ENCODE peak calls at places on chromosomes 11 and 22, in seven cellular contexts. H is breast epithelium, T is transverse colon, N is stomach, R is upper lobe of left lung, Z is vagina, P is HCT116. O is an unnamed sample.

GRCh38 chr22:32864596-32864995 is 63.1 kb downstream of the TIMP3 start:
- DNase-seq in H (no peak), T (no peak), N (no peak), R (no peak), Z (no peak), P (no peak), O (no peak)

GRCh38 chr22:23243006-23243573 is 62.8 kb downstream of the BCR start:
- DNase-seq in H (no peak), T (no peak), N (no peak), R (no peak), Z (no peak), P (no peak), O (no peak)

GRCh38 chr11:27722117-27722844 is 22.0 kb upstream of the BDNF start:
- DNase-seq in H (no peak), T (peak; percentile 7), N (no peak), R (peak; percentile 81), Z (no peak), P (no peak), O (no peak)

GRCh38 chr22:29700949-29701927 is 18.6 kb upstream of the CABP7 start:
- DNase-seq in H (no peak), T (peak; percentile 24), N (no peak), R (no peak), Z (no peak), P (peak; percentile 51), O (no peak)

GRCh38 chr11:48103621-48104561 is 112.7 kb upstream of the OR4B1 start:
- DNase-seq in H (no peak), T (peak; percentile 51), N (no peak), R (no peak), Z (peak; percentile 56), P (no peak), O (peak; percentile 69)

GRCh38 chr11:88103337-88104206 is 71.7 kb downstream of the RAB38 start:
- DNase-seq in H (no peak), T (peak; percentile 14), N (no peak), R (no peak), Z (no peak), P (peak; percentile 85), O (no peak)

GRCh38 chr11:10208045-10208674 is 85.9 kb downstream of the SBF2 start:
- DNase-seq in H (no peak), T (no peak), N (no peak), R (no peak), Z (no peak), P (peak; percentile 58), O (no peak)

GRCh38 chr22:17171016-17171312 is 11.9 kb upstream of the HDHD5 start:
- DNase-seq in H (no peak), T (no peak), N (no peak), R (no peak), Z (no peak), P (no peak), O (no peak)

GRCh38 chr11:60953781-60954180 is 1.8 kb upstream of the SLC15A3 start:
- DNase-seq in H (no peak), T (no peak), N (no peak), R (no peak), Z (no peak), P (no peak), O (no peak)

GRCh38 chr22:29081499-29082236 is 8.8 kb downstream of the KREMEN1 start:
- DNase-seq in H (no peak), T (no peak), N (no peak), R (no peak), Z (no peak), P (no peak), O (no peak)

GRCh38 chr22:26377170-26377825 is 51.8 kb upstream of the ASPHD2 start:
- DNase-seq in H (no peak), T (no peak), N (no peak), R (no peak), Z (no peak), P (no peak), O (no peak)
- TF ChIP-seq CTCF in H (no peak), T (no peak), N (no peak), R (no peak), Z (no peak), P (peak; percentile 11), O (no peak)

GRCh38 chr11:19985106-19985505 is 175.2 kb downstream of the DBX1 start:
- DNase-seq in H (no peak), T (no peak), N (no peak), R (no peak), Z (no peak), P (no peak), O (no peak)

GRCh38 chr11:19989191-19989590 is 171.1 kb downstream of the DBX1 start:
- DNase-seq in H (no peak), T (no peak), N (no peak), R (no peak), Z (no peak), P (no peak), O (no peak)

GRCh38 chr11:19987243-19987870 is 172.9 kb downstream of the DBX1 start:
- DNase-seq in H (no peak), T (no peak), N (no peak), R (no peak), Z (no peak), P (no peak), O (no peak)

GRCh38 chr11:19992162-19992561 is 168.1 kb downstream of the DBX1 start:
- DNase-seq in H (no peak), T (no peak), N (no peak), R (no peak), Z (no peak), P (no peak), O (no peak)

GRCh38 chr11:19988598-19988997 is 171.7 kb downstream of the DBX1 start:
- DNase-seq in H (peak; percentile 55), T (peak; percentile 14), N (no peak), R (no peak), Z (no peak), P (peak; percentile 13), O (peak; percentile 51)
- TF ChIP-seq POLR2AphosphoS5 in H (no peak), T (no peak), N (peak; percentile 21), R (no peak), Z (peak; percentile 76), P (no peak), O (peak; percentile 57)

GRCh38 chr22:40429481-40429880 is 59.1 kb downstream of the SGSM3 start:
- DNase-seq in H (no peak), T (no peak), N (no peak), R (no peak), Z (no peak), P (no peak), O (no peak)
- H3K36me3 ChIP-seq in H (no peaks in the 10 kb centered on the region), T (peaks cover 24% of the 10 kb centered on the region), N (peaks cover 72% of the 10 kb centered on the region), R (peaks cover 75% of the 10 kb centered on the region), Z (no peaks in the 10 kb centered on the region), P (peaks cover 4% of the 10 kb centered on the region), O (no peaks in the 10 kb centered on the region)

GRCh38 chr22:27801197-27801615 is 350 bp downstream of the MN1 start:
- DNase-seq in H (no peak), T (peak; percentile 30), N (peak; percentile 33), R (peak; percentile 88), Z (no peak), P (no peak), O (no peak)
- TF ChIP-seq CTCF in H (no peak), T (no peak), N (no peak), R (no peak), Z (no peak), P (no peak), O (peak; percentile 24)

DNA sequence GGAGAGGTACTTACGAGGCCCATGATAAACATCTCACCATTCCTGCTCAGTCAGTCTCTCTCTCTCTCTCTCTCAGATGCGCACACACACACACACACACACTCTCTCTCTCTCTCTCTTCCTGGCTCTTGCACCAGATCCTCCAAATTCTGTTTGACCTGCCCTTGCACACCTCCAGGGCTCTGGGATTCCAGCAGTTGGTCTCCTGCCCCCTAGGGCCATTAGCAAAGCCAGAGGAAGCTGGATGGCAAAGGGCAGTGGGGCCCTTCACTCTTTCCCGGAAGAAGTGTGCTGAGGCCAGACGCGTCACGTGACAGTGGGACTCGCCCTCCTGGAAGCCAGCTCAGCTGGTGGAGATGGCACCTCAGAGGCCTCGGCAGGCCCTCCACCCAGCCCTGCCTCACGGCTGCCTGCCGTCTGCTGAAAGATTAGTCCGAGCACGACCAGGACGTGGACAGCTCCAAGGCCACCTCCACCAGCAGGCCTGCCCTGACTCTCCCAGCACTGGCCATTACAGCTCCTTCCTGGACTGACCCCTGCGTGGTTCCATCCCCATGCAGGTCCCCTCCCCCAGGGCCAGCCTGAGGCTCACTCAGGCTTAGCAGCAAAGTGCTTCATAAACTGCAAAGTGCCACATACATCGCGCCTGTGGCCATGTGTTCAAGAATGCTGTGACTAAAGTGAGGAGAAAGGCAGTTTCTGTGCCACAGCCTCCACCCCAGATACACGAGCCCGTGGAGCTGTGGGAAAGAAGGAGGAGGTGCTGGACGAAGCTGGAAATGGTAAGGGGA is 3.7 kb downstream of the PDGFB start:
- DNase-seq in H (peak; percentile 78), T (peak; percentile 73), N (peak; percentile 71), R (no peak), Z (no peak), P (peak; percentile 64), O (peak; percentile 83)
- TF ChIP-seq POLR2AphosphoS5 in H (peak; percentile 63), T (peak; percentile 21), N (peak; percentile 54), R (peak; percentile 57), Z (peak; percentile 43), P (peak; percentile 18), O (peak; percentile 66)

GRCh38 chr11:118514103-118514502 is 13.2 kb upstream of the TTC36 start:
- DNase-seq in H (no peak), T (no peak), N (no peak), R (no peak), Z (no peak), P (no peak), O (no peak)
- H3K36me3 ChIP-seq in H (peaks cover 17% of the 10 kb centered on the region), T (peaks cover 79% of the 10 kb centered on the region), N (peaks cover 100% of the 10 kb centered on the region), R (peaks cover 94% of the 10 kb centered on the region), Z (peaks cover 10% of the 10 kb centered on the region), P (peaks cover 34% of the 10 kb centered on the region), O (no peaks in the 10 kb centered on the region)

DNA sequence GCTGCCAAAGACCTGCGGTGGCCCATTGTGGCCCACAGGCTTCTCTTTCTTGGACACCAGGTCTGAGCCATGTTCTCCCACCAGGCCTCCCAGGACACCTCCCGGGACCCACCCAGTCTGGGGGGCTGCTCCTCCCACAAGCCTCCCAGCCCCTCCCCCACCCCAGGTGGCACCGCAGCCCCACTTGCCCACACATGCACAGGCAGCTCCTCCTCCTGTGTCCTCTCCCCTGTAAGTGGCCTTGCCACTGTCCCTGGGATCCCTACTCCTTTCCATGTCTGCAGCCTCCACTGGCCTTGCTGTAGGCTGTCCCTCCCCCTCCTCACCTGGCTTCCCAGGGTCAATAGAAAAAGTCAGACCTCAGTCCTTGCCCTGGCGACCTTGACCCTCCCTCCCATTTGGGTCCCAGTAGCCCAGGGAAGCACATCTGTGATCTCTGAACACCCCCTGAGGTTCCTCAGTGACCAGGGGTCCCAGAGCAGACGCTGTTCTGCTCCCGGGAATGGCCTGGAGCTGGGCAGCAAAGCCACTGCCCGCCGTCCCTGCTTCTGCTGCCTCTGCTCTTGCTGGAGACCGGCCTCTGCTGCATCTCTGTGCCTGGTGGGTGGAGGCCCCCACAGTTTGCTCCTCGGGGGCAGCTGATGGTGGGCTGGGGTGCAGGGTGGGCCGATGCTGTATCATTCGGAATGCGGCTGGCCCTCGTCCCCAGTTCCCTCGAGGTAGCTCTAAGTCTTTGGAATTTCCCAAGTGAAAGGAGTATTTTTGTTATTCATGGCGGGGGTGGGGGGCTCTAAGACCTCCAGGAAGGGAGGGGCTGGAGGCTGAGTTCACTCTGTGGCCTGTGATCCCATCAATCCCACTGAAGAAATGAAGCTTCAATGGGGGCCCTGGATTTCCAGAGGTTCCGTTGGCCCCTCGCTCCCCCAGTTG is 43.6 kb downstream of the ARHGAP8 start:
- DNase-seq in H (no peak), T (no peak), N (no peak), R (no peak), Z (no peak), P (no peak), O (no peak)
- TF ChIP-seq CTCF in H (no peak), T (no peak), N (no peak), R (no peak), Z (no peak), P (no peak), O (no peak)